ENCODE peak calls at places on chromosome 19, in five cellular contexts. One of them, this sample, is unnamed.

GRCh38 chr19:35986664-35987570 is 8.1 kb upstream of the SDHAF1 start:
- DNase-seq in uterus: no peak
- DNase-seq in foreskin fibroblast: no peak
- DNase-seq in HCT116: no peak
- DNase-seq in adrenal gland: no peak
- DNase-seq in this sample: no peak

GRCh38 chr19:3094638-3095374 is 644 bp downstream of the GNA11 start:
- DNase-seq in HCT116: no peak
- DNase-seq in adrenal gland: no peak
- DNase-seq in foreskin fibroblast: no peak
- DNase-seq in uterus: no peak
- DNase-seq in this sample: no peak

GRCh38 chr19:41701401-41702075 is 6.9 kb upstream of the CEACAM5 start:
- DNase-seq in HCT116: no peak
- DNase-seq in adrenal gland: no peak
- DNase-seq in uterus: no peak
- DNase-seq in foreskin fibroblast: no peak
- DNase-seq in this sample: no peak

GRCh38 chr19:18073197-18073596 is 13.5 kb downstream of the IL12RB1 start:
- DNase-seq in uterus: no peak
- DNase-seq in foreskin fibroblast: no peak
- DNase-seq in HCT116: no peak
- DNase-seq in adrenal gland: no peak
- DNase-seq in this sample: no peak

GRCh38 chr19:21260164-21260847 is 68.9 kb downstream of the ZNF708 start:
- DNase-seq in foreskin fibroblast: no peak
- DNase-seq in uterus: no peak
- DNase-seq in HCT116: no peak
- DNase-seq in adrenal gland: no peak
- DNase-seq in this sample: no peak

GRCh38 chr19:17390665-17391370 is 3.2 kb downstream of the CCDC194 start:
- DNase-seq in uterus: peak
- DNase-seq in foreskin fibroblast: peak
- DNase-seq in adrenal gland: peak
- DNase-seq in HCT116: peak
- DNase-seq in this sample: peak

GRCh38 chr19:45455707-45456499 is 11.9 kb upstream of the FOSB start:
- DNase-seq in foreskin fibroblast: peak
- DNase-seq in uterus: peak
- DNase-seq in adrenal gland: peak
- DNase-seq in HCT116: peak
- DNase-seq in this sample: peak

GRCh38 chr19:2512523-2513431 is 36.9 kb downstream of the GADD45B start:
- DNase-seq in adrenal gland: no peak
- DNase-seq in foreskin fibroblast: no peak
- DNase-seq in HCT116: no peak
- DNase-seq in uterus: no peak
- DNase-seq in this sample: no peak

GRCh38 chr19:44985445-44985844 is 15.8 kb upstream of the RELB start:
- DNase-seq in uterus: no peak
- DNase-seq in foreskin fibroblast: no peak
- DNase-seq in adrenal gland: no peak
- DNase-seq in HCT116: no peak
- DNase-seq in this sample: no peak

GRCh38 chr19:6828698-6829633 is 56.5 kb downstream of the VAV1 start:
- DNase-seq in adrenal gland: no peak
- DNase-seq in uterus: no peak
- DNase-seq in HCT116: peak
- DNase-seq in foreskin fibroblast: no peak
- DNase-seq in this sample: no peak

GRCh38 chr19:5063873-5064645 is 95.1 kb downstream of the KDM4B start:
- DNase-seq in uterus: no peak
- DNase-seq in foreskin fibroblast: no peak
- DNase-seq in HCT116: no peak
- DNase-seq in adrenal gland: no peak
- DNase-seq in this sample: no peak

GRCh38 chr19:29487432-29487831 is 38.4 kb upstream of the VSTM2B start:
- DNase-seq in adrenal gland: no peak
- DNase-seq in HCT116: no peak
- DNase-seq in uterus: no peak
- DNase-seq in foreskin fibroblast: no peak
- DNase-seq in this sample: no peak

GRCh38 chr19:10861118-10861651 is 10.2 kb upstream of the CARM1 start:
- DNase-seq in adrenal gland: peak
- DNase-seq in uterus: no peak
- DNase-seq in foreskin fibroblast: no peak
- DNase-seq in HCT116: peak
- DNase-seq in this sample: peak
- TF ChIP-seq CTCF in adrenal gland: peak
- TF ChIP-seq CTCF in uterus: no peak
- TF ChIP-seq CTCF in foreskin fibroblast: peak
- TF ChIP-seq CTCF in HCT116: peak
- TF ChIP-seq CTCF in this sample: peak

DNA sequence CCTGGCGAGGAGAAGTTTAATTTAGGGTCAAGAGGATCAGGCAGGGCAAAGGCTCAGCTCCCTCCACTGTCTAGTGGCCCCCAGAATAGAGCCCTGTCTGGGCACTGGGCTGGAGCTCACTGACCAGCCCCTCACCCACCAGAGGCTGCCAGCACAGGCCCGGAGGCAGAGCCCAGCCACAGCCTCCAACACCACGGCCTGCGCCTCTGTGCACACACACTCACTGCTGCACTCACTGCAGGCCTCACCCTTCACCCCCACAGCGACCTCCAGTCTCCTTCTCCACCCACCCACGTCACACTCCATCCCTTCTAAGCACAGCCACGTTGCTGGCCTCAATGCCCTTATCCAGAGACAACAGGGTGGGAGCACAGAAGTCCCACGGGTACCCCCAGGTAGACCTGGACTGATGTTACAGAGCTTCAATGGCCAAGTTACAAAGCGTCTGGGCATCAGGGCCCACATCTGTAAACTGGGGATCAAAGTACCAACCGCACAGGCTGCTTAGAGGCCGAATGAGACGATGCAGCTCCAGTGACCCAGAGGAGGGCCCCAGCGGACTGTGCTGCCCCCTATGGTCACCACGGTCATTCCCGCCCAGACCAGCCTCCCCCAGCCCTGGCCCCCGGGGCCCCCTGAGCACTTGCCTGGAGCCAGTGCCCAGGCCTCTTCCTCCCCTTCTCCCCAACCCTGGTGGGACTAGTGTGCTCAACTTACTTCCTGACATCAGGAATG is 4.5 kb upstream of the PRKD2 start:
- DNase-seq in foreskin fibroblast: no peak
- DNase-seq in adrenal gland: no peak
- DNase-seq in uterus: no peak
- DNase-seq in HCT116: no peak
- DNase-seq in this sample: no peak
- TF ChIP-seq CTCF in foreskin fibroblast: no peak
- TF ChIP-seq CTCF in adrenal gland: no peak
- TF ChIP-seq CTCF in uterus: no peak
- TF ChIP-seq CTCF in HCT116: peak
- TF ChIP-seq CTCF in this sample: no peak

GRCh38 chr19:939439-939838 is 13.6 kb downstream of the ARID3A start:
- DNase-seq in HCT116: no peak
- DNase-seq in uterus: no peak
- DNase-seq in adrenal gland: no peak
- DNase-seq in foreskin fibroblast: no peak
- DNase-seq in this sample: no peak

GRCh38 chr19:939922-940321 is 14.1 kb downstream of the ARID3A start:
- DNase-seq in foreskin fibroblast: no peak
- DNase-seq in adrenal gland: no peak
- DNase-seq in uterus: no peak
- DNase-seq in HCT116: no peak
- DNase-seq in this sample: no peak

GRCh38 chr19:941292-942132 is 15.7 kb downstream of the ARID3A start:
- DNase-seq in uterus: no peak
- DNase-seq in adrenal gland: no peak
- DNase-seq in HCT116: no peak
- DNase-seq in foreskin fibroblast: no peak
- DNase-seq in this sample: no peak

GRCh38 chr19:942133-942645 is 16.4 kb downstream of the ARID3A start:
- DNase-seq in adrenal gland: no peak
- DNase-seq in foreskin fibroblast: no peak
- DNase-seq in uterus: no peak
- DNase-seq in HCT116: no peak
- DNase-seq in this sample: no peak

DNA sequence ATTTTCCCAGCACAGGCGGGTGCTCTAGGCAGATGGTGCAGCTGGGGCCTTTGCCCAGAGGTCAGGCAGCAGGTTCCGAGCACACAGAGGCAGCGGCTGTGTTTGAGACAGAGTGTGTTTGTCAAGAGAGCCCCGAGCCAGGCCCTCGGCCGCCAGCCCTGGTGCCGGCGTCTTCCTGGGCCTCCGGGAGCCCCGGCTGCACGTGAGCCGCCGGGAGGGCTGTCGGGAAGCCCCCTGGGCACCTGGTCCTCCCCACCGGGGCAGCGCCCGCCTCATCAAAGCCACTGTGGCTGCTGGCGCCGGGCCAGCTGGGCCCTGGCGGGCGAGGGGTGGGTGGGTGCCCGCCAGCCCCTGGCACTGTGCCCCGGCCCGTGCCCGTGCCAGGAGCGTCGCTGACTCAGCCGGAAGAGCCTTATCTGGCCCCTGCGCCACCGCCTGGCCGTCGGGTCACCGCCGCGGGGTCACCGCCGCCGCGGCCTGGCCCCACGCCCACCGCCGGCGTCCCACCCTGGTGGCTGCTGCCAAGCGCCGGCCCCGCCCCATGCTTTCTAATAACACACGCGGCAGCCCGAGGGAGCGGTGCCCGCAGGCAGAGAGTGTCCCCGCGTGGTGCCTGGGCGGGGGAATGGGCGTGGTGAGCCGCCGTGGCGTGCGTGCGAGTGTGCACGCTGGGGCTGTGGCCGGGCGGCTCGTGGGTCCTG is 14.9 kb downstream of the ARID3A start:
- DNase-seq in adrenal gland: peak
- DNase-seq in uterus: peak
- DNase-seq in foreskin fibroblast: no peak
- DNase-seq in HCT116: no peak
- DNase-seq in this sample: peak
- TF ChIP-seq CTCF in adrenal gland: no peak
- TF ChIP-seq CTCF in uterus: no peak
- TF ChIP-seq CTCF in foreskin fibroblast: no peak
- TF ChIP-seq CTCF in HCT116: no peak
- TF ChIP-seq CTCF in this sample: peak

GRCh38 chr19:1081301-1082164 is 13.6 kb downstream of the POLR2E start:
- DNase-seq in adrenal gland: no peak
- DNase-seq in uterus: no peak
- DNase-seq in foreskin fibroblast: no peak
- DNase-seq in HCT116: no peak
- DNase-seq in this sample: no peak
- TF ChIP-seq CTCF in adrenal gland: no peak
- TF ChIP-seq CTCF in uterus: no peak
- TF ChIP-seq CTCF in foreskin fibroblast: no peak
- TF ChIP-seq CTCF in HCT116: no peak
- TF ChIP-seq CTCF in this sample: no peak

DNA sequence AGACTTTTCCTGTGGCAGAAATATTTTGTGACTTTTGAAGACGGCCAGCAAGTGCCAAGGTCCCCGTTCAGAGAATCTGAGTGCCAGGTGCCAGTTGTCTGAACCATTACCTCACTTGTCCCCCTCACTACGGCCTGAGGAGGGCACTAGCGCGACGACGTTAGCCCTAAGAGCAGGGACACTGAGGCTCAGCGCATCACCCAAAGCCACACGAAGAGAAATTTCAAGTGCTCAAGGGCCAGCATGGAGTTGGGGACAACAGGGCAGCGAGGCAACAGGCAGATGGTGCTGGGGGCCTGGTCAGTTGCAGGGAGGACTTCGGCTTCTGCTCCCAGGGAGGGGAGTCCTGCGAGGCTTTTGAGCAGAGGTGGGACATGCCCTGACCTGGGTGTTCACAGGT is 9.5 kb upstream of the TYK2 start:
- DNase-seq in adrenal gland: no peak
- DNase-seq in HCT116: no peak
- DNase-seq in foreskin fibroblast: no peak
- DNase-seq in uterus: no peak
- DNase-seq in this sample: no peak
- TF ChIP-seq CTCF in adrenal gland: no peak
- TF ChIP-seq CTCF in HCT116: peak
- TF ChIP-seq CTCF in foreskin fibroblast: no peak
- TF ChIP-seq CTCF in uterus: no peak
- TF ChIP-seq CTCF in this sample: no peak

GRCh38 chr19:50702158-50702869 is 17.3 kb downstream of the SHANK1 start:
- DNase-seq in HCT116: no peak
- DNase-seq in adrenal gland: no peak
- DNase-seq in foreskin fibroblast: no peak
- DNase-seq in uterus: no peak
- DNase-seq in this sample: no peak

GRCh38 chr19:50705422-50706019 is 14.1 kb downstream of the SHANK1 start:
- DNase-seq in uterus: no peak
- DNase-seq in foreskin fibroblast: peak
- DNase-seq in HCT116: peak
- DNase-seq in adrenal gland: peak
- DNase-seq in this sample: no peak

GRCh38 chr19:50706387-50706786 is 13.2 kb downstream of the SHANK1 start:
- DNase-seq in adrenal gland: no peak
- DNase-seq in uterus: no peak
- DNase-seq in foreskin fibroblast: no peak
- DNase-seq in HCT116: no peak
- DNase-seq in this sample: no peak

GRCh38 chr19:50702870-50703829 is 16.5 kb downstream of the SHANK1 start:
- DNase-seq in foreskin fibroblast: no peak
- DNase-seq in uterus: no peak
- DNase-seq in HCT116: no peak
- DNase-seq in adrenal gland: no peak
- DNase-seq in this sample: no peak

GRCh38 chr19:50703915-50704548 is 15.6 kb downstream of the SHANK1 start:
- DNase-seq in foreskin fibroblast: no peak
- DNase-seq in adrenal gland: no peak
- DNase-seq in HCT116: peak
- DNase-seq in uterus: no peak
- DNase-seq in this sample: no peak
- TF ChIP-seq CTCF in foreskin fibroblast: no peak
- TF ChIP-seq CTCF in adrenal gland: no peak
- TF ChIP-seq CTCF in HCT116: peak
- TF ChIP-seq CTCF in uterus: no peak
- TF ChIP-seq CTCF in this sample: no peak

DNA sequence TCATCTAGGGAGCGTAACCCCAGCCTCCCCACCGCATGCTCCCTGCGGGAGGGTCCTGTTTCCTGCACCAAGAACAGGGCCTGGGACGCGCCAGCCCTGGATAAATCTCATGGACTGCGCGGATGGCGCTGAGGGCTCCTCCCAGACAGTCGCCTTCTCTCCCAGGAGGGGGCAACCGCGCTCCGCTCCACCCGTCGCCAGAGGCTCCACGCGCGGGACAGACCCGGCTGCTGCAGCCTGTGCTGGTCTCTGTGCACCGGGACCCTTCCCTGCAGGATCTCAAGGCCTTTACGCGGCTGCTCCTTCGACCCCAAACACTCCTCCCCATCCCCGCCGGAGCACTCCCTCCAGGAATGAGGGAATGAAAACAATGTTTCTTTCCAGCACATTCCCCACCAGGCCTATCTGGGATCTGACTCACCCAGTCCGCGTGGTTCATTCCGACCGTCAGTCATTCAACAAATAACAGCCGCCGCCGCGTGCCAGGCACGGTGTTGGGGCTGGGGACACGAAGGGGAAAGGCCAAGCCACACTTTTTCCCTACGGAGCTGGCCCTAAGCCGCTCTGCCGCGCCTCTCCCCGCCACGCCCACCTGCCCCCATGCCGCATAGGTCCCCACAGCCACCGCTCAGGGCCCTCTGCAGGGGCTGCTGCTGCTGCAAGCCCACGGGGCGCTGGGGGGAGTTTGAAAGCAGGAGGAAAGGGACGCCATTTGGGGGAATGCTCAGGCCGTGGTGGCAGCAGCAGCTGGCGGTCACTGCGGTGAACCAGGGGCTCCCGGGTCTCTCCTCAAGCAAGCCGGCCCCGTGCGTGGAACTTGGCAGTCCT is 6.0 kb downstream of the PNMA8B start:
- DNase-seq in HCT116: no peak
- DNase-seq in adrenal gland: peak
- DNase-seq in foreskin fibroblast: peak
- DNase-seq in uterus: peak
- DNase-seq in this sample: no peak
- TF ChIP-seq CTCF in HCT116: no peak
- TF ChIP-seq CTCF in adrenal gland: peak
- TF ChIP-seq CTCF in foreskin fibroblast: peak
- TF ChIP-seq CTCF in uterus: peak
- TF ChIP-seq CTCF in this sample: no peak